ENCODE peak calls at places on chromosomes 3 and 15, in nine cellular contexts. One of them, this sample, is unnamed.

GRCh38 chr3:113096158-113096893 is 105.5 kb downstream of the GTPBP8 start:
- DNase-seq in EL: peak; percentile 27
- DNase-seq in left ventricle myocardium superior: no peak
- DNase-seq in coronary artery: no peak
- DNase-seq in mesendoderm: no peak
- DNase-seq in CD4-positive, alpha-beta T cell: no peak
- DNase-seq in activated CD4-positive, alpha-beta T cell treated with anti-CD3 and anti-CD28 coated beads, Interleukin-2, amount 50 U/mL, for 1 hour: no peak
- DNase-seq in Peyer's patch: no peak
- DNase-seq in body of pancreas: no peak
- DNase-seq in this sample: no peak

GRCh38 chr3:31903686-31904431 is 77.2 kb downstream of the OSBPL10 start:
- DNase-seq in left ventricle myocardium superior: no peak
- DNase-seq in coronary artery: no peak
- DNase-seq in CD4-positive, alpha-beta T cell: no peak
- DNase-seq in body of pancreas: no peak
- DNase-seq in activated CD4-positive, alpha-beta T cell treated with anti-CD3 and anti-CD28 coated beads, Interleukin-2, amount 50 U/mL, for 1 hour: no peak
- DNase-seq in mesendoderm: no peak
- DNase-seq in Peyer's patch: no peak
- DNase-seq in EL: no peak
- DNase-seq in this sample: no peak

GRCh38 chr15:67906382-67906781 is 66.5 kb upstream of the RNU6-1 start:
- DNase-seq in left ventricle myocardium superior: no peak
- DNase-seq in CD4-positive, alpha-beta T cell: no peak
- DNase-seq in coronary artery: no peak
- DNase-seq in EL: peak; percentile 31
- DNase-seq in mesendoderm: peak; percentile 45
- DNase-seq in activated CD4-positive, alpha-beta T cell treated with anti-CD3 and anti-CD28 coated beads, Interleukin-2, amount 50 U/mL, for 1 hour: no peak
- DNase-seq in Peyer's patch: no peak
- DNase-seq in body of pancreas: no peak
- DNase-seq in this sample: no peak

GRCh38 chr3:108468577-108468976 is 41.8 kb downstream of the MYH15 start:
- DNase-seq in Peyer's patch: no peak
- DNase-seq in CD4-positive, alpha-beta T cell: no peak
- DNase-seq in mesendoderm: no peak
- DNase-seq in coronary artery: no peak
- DNase-seq in EL: no peak
- DNase-seq in activated CD4-positive, alpha-beta T cell treated with anti-CD3 and anti-CD28 coated beads, Interleukin-2, amount 50 U/mL, for 1 hour: no peak
- DNase-seq in body of pancreas: no peak
- DNase-seq in left ventricle myocardium superior: no peak
- DNase-seq in this sample: no peak

GRCh38 chr15:35374661-35375060 is 171.3 kb downstream of the DPH6 start:
- DNase-seq in coronary artery: no peak
- DNase-seq in CD4-positive, alpha-beta T cell: no peak
- DNase-seq in body of pancreas: no peak
- DNase-seq in left ventricle myocardium superior: no peak
- DNase-seq in activated CD4-positive, alpha-beta T cell treated with anti-CD3 and anti-CD28 coated beads, Interleukin-2, amount 50 U/mL, for 1 hour: no peak
- DNase-seq in Peyer's patch: no peak
- DNase-seq in EL: no peak
- DNase-seq in mesendoderm: no peak
- DNase-seq in this sample: no peak

GRCh38 chr3:197183582-197183981 is 114.8 kb downstream of the DLG1 start:
- DNase-seq in left ventricle myocardium superior: no peak
- DNase-seq in EL: no peak
- DNase-seq in mesendoderm: no peak
- DNase-seq in Peyer's patch: no peak
- DNase-seq in body of pancreas: no peak
- DNase-seq in coronary artery: no peak
- DNase-seq in activated CD4-positive, alpha-beta T cell treated with anti-CD3 and anti-CD28 coated beads, Interleukin-2, amount 50 U/mL, for 1 hour: no peak
- DNase-seq in CD4-positive, alpha-beta T cell: no peak
- DNase-seq in this sample: no peak

GRCh38 chr3:9698293-9698692 is 5.3 kb upstream of the CPNE9 start:
- DNase-seq in Peyer's patch: no peak
- DNase-seq in body of pancreas: no peak
- DNase-seq in mesendoderm: no peak
- DNase-seq in coronary artery: no peak
- DNase-seq in EL: no peak
- DNase-seq in left ventricle myocardium superior: no peak
- DNase-seq in activated CD4-positive, alpha-beta T cell treated with anti-CD3 and anti-CD28 coated beads, Interleukin-2, amount 50 U/mL, for 1 hour: no peak
- DNase-seq in CD4-positive, alpha-beta T cell: no peak
- DNase-seq in this sample: no peak

GRCh38 chr3:188807002-188807401 is 364.8 kb upstream of the TPRG1 start:
- DNase-seq in activated CD4-positive, alpha-beta T cell treated with anti-CD3 and anti-CD28 coated beads, Interleukin-2, amount 50 U/mL, for 1 hour: no peak
- DNase-seq in Peyer's patch: no peak
- DNase-seq in body of pancreas: no peak
- DNase-seq in left ventricle myocardium superior: no peak
- DNase-seq in coronary artery: no peak
- DNase-seq in EL: no peak
- DNase-seq in CD4-positive, alpha-beta T cell: no peak
- DNase-seq in mesendoderm: peak; percentile 38
- DNase-seq in this sample: no peak

GRCh38 chr3:197407053-197407452 is 108.6 kb upstream of the DLG1 start:
- DNase-seq in Peyer's patch: no peak
- DNase-seq in activated CD4-positive, alpha-beta T cell treated with anti-CD3 and anti-CD28 coated beads, Interleukin-2, amount 50 U/mL, for 1 hour: no peak
- DNase-seq in mesendoderm: no peak
- DNase-seq in left ventricle myocardium superior: no peak
- DNase-seq in CD4-positive, alpha-beta T cell: no peak
- DNase-seq in coronary artery: no peak
- DNase-seq in EL: no peak
- DNase-seq in body of pancreas: no peak
- DNase-seq in this sample: peak; percentile 31

GRCh38 chr3:8937064-8938020 is 25.9 kb downstream of the RAD18 start:
- DNase-seq in EL: peak; percentile 88
- DNase-seq in CD4-positive, alpha-beta T cell: no peak
- DNase-seq in mesendoderm: no peak
- DNase-seq in body of pancreas: no peak
- DNase-seq in left ventricle myocardium superior: no peak
- DNase-seq in coronary artery: no peak
- DNase-seq in activated CD4-positive, alpha-beta T cell treated with anti-CD3 and anti-CD28 coated beads, Interleukin-2, amount 50 U/mL, for 1 hour: no peak
- DNase-seq in Peyer's patch: no peak
- DNase-seq in this sample: no peak

GRCh38 chr15:52068004-52068403 is 44.6 kb downstream of the BCL2L10 start:
- DNase-seq in coronary artery: no peak
- DNase-seq in activated CD4-positive, alpha-beta T cell treated with anti-CD3 and anti-CD28 coated beads, Interleukin-2, amount 50 U/mL, for 1 hour: no peak
- DNase-seq in CD4-positive, alpha-beta T cell: no peak
- DNase-seq in EL: peak; percentile 40
- DNase-seq in Peyer's patch: no peak
- DNase-seq in mesendoderm: no peak
- DNase-seq in body of pancreas: no peak
- DNase-seq in left ventricle myocardium superior: no peak
- DNase-seq in this sample: no peak

GRCh38 chr3:50260027-50260941 is 8.7 kb upstream of the SEMA3B start:
- DNase-seq in CD4-positive, alpha-beta T cell: peak; percentile 69
- DNase-seq in EL: peak; percentile 91
- DNase-seq in Peyer's patch: peak; percentile 96
- DNase-seq in left ventricle myocardium superior: peak; percentile 98
- DNase-seq in coronary artery: peak; percentile 93
- DNase-seq in mesendoderm: peak; percentile 96
- DNase-seq in body of pancreas: peak; percentile 96
- DNase-seq in activated CD4-positive, alpha-beta T cell treated with anti-CD3 and anti-CD28 coated beads, Interleukin-2, amount 50 U/mL, for 1 hour: peak; percentile 74
- DNase-seq in this sample: peak; percentile 95